ENCODE peak calls at places on chromosomes 2 and 18, in seven cellular contexts. X is mucosa of descending colon, S is left ventricle myocardium inferior, M is upper lobe of right lung, A is cardiac fibroblast, Q is PC-9, L is CD14-positive monocyte. U is an unnamed sample.

GRCh38 chr2:239673641-239674040 is 272.8 kb upstream of the HDAC4 start:
- DNase-seq in X (no peak), S (no peak), M (peak; percentile 43), A (no peak), Q (no peak), L (no peak), U (no peak)

GRCh38 chr2:236748385-236748784 is 178.8 kb downstream of the ACKR3 start:
- DNase-seq in X (no peak), S (peak; percentile 38), M (no peak), A (peak; percentile 19), Q (peak; percentile 94), L (peak; percentile 84), U (no peak)

GRCh38 chr18:1968801-1969498 is 602.4 kb downstream of the METTL4 start:
- DNase-seq in X (no peak), S (no peak), M (no peak), A (no peak), Q (no peak), L (no peak), U (no peak)

GRCh38 chr2:203413796-203414195 is 85.6 kb downstream of the ABI2 start:
- DNase-seq in X (no peak), S (no peak), M (no peak), A (peak; percentile 27), Q (no peak), L (no peak), U (no peak)

GRCh38 chr2:127771756-127772155 is 39.2 kb downstream of the WDR33 start:
- DNase-seq in X (no peak), S (no peak), M (no peak), A (peak; percentile 86), Q (peak; percentile 51), L (no peak), U (no peak)

GRCh38 chr18:79912409-79912991 is 39.0 kb downstream of the SLC66A2 start:
- DNase-seq in X (no peak), S (no peak), M (no peak), A (peak; percentile 36), Q (no peak), L (no peak), U (no peak)

GRCh38 chr2:108217211-108217610 is 22.6 kb upstream of the SULT1C3 start:
- DNase-seq in X (no peak), S (no peak), M (no peak), A (peak; percentile 28), Q (no peak), L (no peak), U (no peak)

GRCh38 chr2:235879116-235879515 is 289.1 kb downstream of the GBX2 start:
- DNase-seq in X (no peak), S (no peak), M (no peak), A (no peak), Q (no peak), L (no peak), U (no peak)

GRCh38 chr2:64145119-64145518 is 899 bp upstream of the PELI1 start:
- DNase-seq in X (no peak), S (no peak), M (no peak), A (no peak), Q (no peak), L (no peak), U (no peak)

GRCh38 chr2:162422894-162423293 is 79.0 kb downstream of the GCA start:
- DNase-seq in X (no peak), S (no peak), M (no peak), A (no peak), Q (no peak), L (no peak), U (no peak)
- TF ChIP-seq CTCF in X (no peak), S (no peak), M (no peak), A (no peak), Q (no peak), L (no peak), U (no peak)

GRCh38 chr2:68293024-68293423 is 26.7 kb downstream of the CNRIP1 start:
- DNase-seq in X (no peak), S (no peak), M (no peak), A (no peak), Q (no peak), L (no peak), U (no peak)

GRCh38 chr2:68292108-68292710 is 27.5 kb downstream of the CNRIP1 start:
- DNase-seq in X (no peak), S (no peak), M (no peak), A (peak; percentile 37), Q (peak; percentile 41), L (no peak), U (peak; percentile 34)

GRCh38 chr2:68294913-68295312 is 24.8 kb downstream of the CNRIP1 start:
- DNase-seq in X (no peak), S (no peak), M (no peak), A (no peak), Q (no peak), L (no peak), U (no peak)

GRCh38 chr2:68295523-68295922 is 24.2 kb downstream of the CNRIP1 start:
- DNase-seq in X (no peak), S (no peak), M (no peak), A (no peak), Q (no peak), L (no peak), U (no peak)

GRCh38 chr2:68294187-68294586 is 25.6 kb downstream of the CNRIP1 start:
- DNase-seq in X (no peak), S (no peak), M (no peak), A (no peak), Q (no peak), L (no peak), U (no peak)
- TF ChIP-seq CTCF in X (no peak), S (no peak), M (no peak), A (no peak), Q (peak; percentile 27), L (no peak), U (no peak)

DNA sequence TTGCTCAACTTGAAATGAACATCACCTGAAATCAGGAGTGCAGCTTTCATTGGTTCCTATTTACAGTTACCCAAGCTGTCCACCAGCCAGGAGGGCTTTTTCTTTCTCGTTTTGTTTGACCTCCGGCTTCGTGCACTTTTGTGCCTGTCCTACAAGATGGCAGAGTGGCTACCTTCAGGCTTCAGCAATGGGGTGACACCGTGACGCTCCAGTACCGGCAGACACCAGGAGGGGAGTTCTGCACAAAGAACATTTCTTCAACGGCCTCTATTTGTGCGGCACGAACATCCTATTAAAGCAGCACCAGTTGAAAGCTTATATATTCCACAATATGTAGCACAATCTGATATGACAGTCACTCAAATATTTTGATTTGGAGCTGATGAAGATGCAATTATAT is 18.3 kb downstream of the RNASEH1 start:
- DNase-seq in X (no peak), S (no peak), M (no peak), A (no peak), Q (no peak), L (no peak), U (no peak)
- TF ChIP-seq CTCF in X (no peak), S (no peak), M (no peak), A (no peak), Q (no peak), L (no peak), U (no peak)

GRCh38 chr2:230913406-230913805 is 11.6 kb downstream of the GPR55 start:
- DNase-seq in X (peak; percentile 59), S (no peak), M (peak; percentile 38), A (peak; percentile 37), Q (no peak), L (no peak), U (no peak)
- TF ChIP-seq CTCF in X (peak; percentile 52), S (peak; percentile 43), M (peak; percentile 27), A (peak; percentile 55), Q (peak; percentile 49), L (peak; percentile 60), U (peak; percentile 33)

GRCh38 chr2:42789751-42790150 is 2.6 kb downstream of the HAAO start:
- DNase-seq in X (no peak), S (no peak), M (no peak), A (no peak), Q (no peak), L (no peak), U (no peak)
- TF ChIP-seq CTCF in X (no peak), S (no peak), M (no peak), A (no peak), Q (no peak), L (no peak), U (no peak)

GRCh38 chr2:85551698-85552678 is 9.3 kb downstream of the GGCX start:
- DNase-seq in X (peak; percentile 78), S (peak; percentile 79), M (peak; percentile 82), A (peak; percentile 86), Q (peak; percentile 75), L (peak; percentile 81), U (peak; percentile 76)
- TF ChIP-seq CTCF in X (peak; percentile 79), S (peak; percentile 93), M (peak; percentile 96), A (peak; percentile 87), Q (peak; percentile 93), L (peak; percentile 89), U (peak; percentile 87)

GRCh38 chr2:12033494-12033893 is 287.1 kb downstream of the LPIN1 start:
- DNase-seq in X (no peak), S (no peak), M (no peak), A (no peak), Q (no peak), L (no peak), U (no peak)

GRCh38 chr2:12034303-12034861 is 287.9 kb downstream of the LPIN1 start:
- DNase-seq in X (no peak), S (no peak), M (no peak), A (no peak), Q (no peak), L (no peak), U (no peak)

GRCh38 chr2:12031871-12032270 is 285.4 kb downstream of the LPIN1 start:
- DNase-seq in X (no peak), S (no peak), M (no peak), A (no peak), Q (no peak), L (no peak), U (no peak)

GRCh38 chr2:12032975-12033374 is 286.5 kb downstream of the LPIN1 start:
- DNase-seq in X (no peak), S (no peak), M (no peak), A (peak; percentile 45), Q (peak; percentile 65), L (no peak), U (no peak)

GRCh38 chr2:12032421-12032820 is 286.0 kb downstream of the LPIN1 start:
- DNase-seq in X (no peak), S (no peak), M (no peak), A (no peak), Q (no peak), L (no peak), U (peak; percentile 26)
- TF ChIP-seq CTCF in X (no peak), S (no peak), M (no peak), A (no peak), Q (no peak), L (no peak), U (peak; percentile 10)

U was measured in GM10248.